ENCODE peak calls at places on chromosomes 7 and 10, in ten cellular contexts. Y is adrenal gland, S is IMR-90, I is esophagus muscularis mucosa, E is ovary, K is NB4, A is uterus, V is upper lobe of left lung, R is breast epithelium, P is stomach. H is an unnamed sample.

GRCh38 chr10:7484456-7485266 is 73.8 kb upstream of the SFMBT2 start:
- DNase-seq in E (no peak), K (peak), I (no peak), P (no peak), V (no peak), S (no peak), Y (no peak), R (no peak), A (no peak), H (no peak)

GRCh38 chr7:25735674-25736242 is 416.2 kb upstream of the NFE2L3 start:
- DNase-seq in S (no peak), A (no peak), P (no peak), R (no peak), K (no peak), Y (no peak), V (no peak), E (no peak), I (no peak), H (no peak)

GRCh38 chr7:140016540-140016939 is 46.2 kb downstream of the PARP12 start:
- DNase-seq in V (no peak), P (no peak), R (no peak), E (no peak), A (no peak), Y (no peak), K (no peak), S (no peak), I (no peak), H (no peak)

GRCh38 chr7:100680589-100681271 is 7.2 kb downstream of the GNB2 start:
- DNase-seq in S (no peak), R (no peak), Y (peak), V (peak), K (peak), P (no peak), I (no peak), A (no peak), E (peak), H (peak)

GRCh38 chr7:75721426-75721825 is 17.3 kb downstream of the HIP1 start:
- DNase-seq in R (no peak), V (no peak), K (no peak), P (no peak), E (no peak), Y (no peak), A (no peak), S (no peak), I (no peak), H (no peak)

GRCh38 chr10:17214991-17215781 is 12.9 kb upstream of the VIM start:
- DNase-seq in I (no peak), R (no peak), P (no peak), A (no peak), V (no peak), Y (no peak), K (peak), E (no peak), S (peak), H (no peak)

GRCh38 chr7:26944486-26944885 is 80.1 kb upstream of the SKAP2 start:
- DNase-seq in Y (no peak), R (no peak), A (no peak), E (no peak), P (no peak), I (no peak), V (no peak), S (no peak), K (no peak), H (no peak)

GRCh38 chr10:78185693-78186055 is 152.0 kb downstream of the RPS24 start:
- DNase-seq in K (no peak), V (no peak), R (no peak), I (no peak), A (no peak), Y (peak), S (no peak), E (no peak), P (no peak), H (no peak)

GRCh38 chr7:87456247-87456646 is 19.2 kb downstream of the ABCB4 start:
- DNase-seq in A (no peak), R (no peak), K (no peak), V (no peak), I (no peak), E (no peak), Y (no peak), P (no peak), S (no peak), H (no peak)

GRCh38 chr10:72340510-72340895 is 14.2 kb downstream of the DNAJB12 start:
- DNase-seq in R (no peak), I (no peak), P (peak), Y (peak), A (peak), S (no peak), V (peak), E (peak), K (peak), H (peak)

GRCh38 chr7:69205576-69205975 is 392.7 kb upstream of the AUTS2 start:
- DNase-seq in P (no peak), K (no peak), S (no peak), A (no peak), R (no peak), V (no peak), E (no peak), I (no peak), Y (no peak), H (no peak)

GRCh38 chr7:130180571-130180971 is 24.6 kb downstream of the TMEM209 start:
- DNase-seq in A (no peak), E (no peak), I (no peak), R (no peak), K (no peak), S (peak), Y (no peak), V (no peak), P (no peak), H (no peak)

GRCh38 chr7:26143298-26144044 is 8.5 kb upstream of the NFE2L3 start:
- DNase-seq in A (no peak), P (no peak), V (no peak), Y (no peak), S (peak), R (no peak), I (no peak), E (no peak), K (no peak), H (no peak)

GRCh38 chr10:76456190-76456589 is 1024.8 kb downstream of the LRMDA start:
- DNase-seq in I (no peak), E (no peak), P (no peak), S (no peak), K (no peak), A (peak), V (no peak), Y (no peak), R (no peak), H (no peak)

GRCh38 chr7:137937202-137937560 is 64.7 kb downstream of the CREB3L2 start:
- DNase-seq in V (no peak), A (no peak), Y (no peak), I (no peak), P (no peak), R (no peak), E (no peak), K (no peak), S (peak), H (no peak)

GRCh38 chr7:132966731-132967130 is 115.2 kb downstream of the CHCHD3 start:
- DNase-seq in K (no peak), E (no peak), S (peak), A (no peak), R (no peak), P (no peak), V (no peak), I (no peak), Y (no peak), H (no peak)

GRCh38 chr7:85851571-85852193 is 664.8 kb upstream of the SEMA3D start:
- DNase-seq in S (peak), Y (no peak), P (no peak), I (no peak), K (peak), E (no peak), V (no peak), A (no peak), R (no peak), H (no peak)

GRCh38 chr7:31488562-31489203 is 25.2 kb upstream of the ITPRID1 start:
- DNase-seq in V (peak), R (no peak), Y (peak), K (peak), S (no peak), A (no peak), P (peak), E (no peak), I (no peak), H (no peak)

GRCh38 chr10:48533951-48534720 is 70.7 kb downstream of the ARHGAP22 start:
- DNase-seq in Y (peak), I (no peak), S (no peak), A (no peak), K (no peak), P (peak), E (no peak), R (no peak), V (no peak), H (peak)

GRCh38 chr7:85464042-85464651 is 277.3 kb upstream of the SEMA3D start:
- DNase-seq in A (no peak), I (no peak), V (no peak), P (no peak), R (no peak), E (no peak), K (no peak), S (no peak), Y (no peak), H (no peak)

GRCh38 chr7:144513332-144513731 is 109.8 kb upstream of the NOBOX start:
- DNase-seq in A (no peak), E (no peak), R (no peak), K (peak), I (no peak), Y (peak), V (no peak), S (no peak), P (no peak), H (no peak)

GRCh38 chr7:43248961-43249807 is 136.7 kb downstream of the HECW1 start:
- DNase-seq in E (peak), K (no peak), A (peak), V (peak), S (peak), R (no peak), Y (no peak), I (peak), P (peak), H (no peak)

GRCh38 chr10:17161788-17162187 is 32.2 kb upstream of the CUBN start:
- DNase-seq in I (no peak), Y (no peak), K (peak), E (no peak), A (no peak), P (no peak), R (no peak), S (no peak), V (no peak), H (no peak)

GRCh38 chr10:33180390-33180789 is 154.1 kb downstream of the NRP1 start:
- DNase-seq in S (peak), A (no peak), R (no peak), V (no peak), Y (no peak), E (no peak), I (no peak), K (no peak), P (no peak), H (no peak)

GRCh38 chr7:7216279-7216678 is 33.9 kb downstream of the C1GALT1 start:
- DNase-seq in K (no peak), E (no peak), A (no peak), S (no peak), V (no peak), I (no peak), R (no peak), P (no peak), Y (no peak), H (no peak)

GRCh38 chr7:117384693-117385092 is 42.6 kb downstream of the ASZ1 start:
- DNase-seq in Y (no peak), P (no peak), K (no peak), A (no peak), R (no peak), S (no peak), E (no peak), V (no peak), I (no peak), H (no peak)

GRCh38 chr10:36602374-36602773 is 523.0 kb upstream of the ANKRD30A start:
- DNase-seq in S (peak), E (no peak), V (no peak), R (no peak), P (no peak), Y (no peak), K (no peak), I (no peak), A (no peak), H (no peak)

GRCh38 chr7:69803699-69804516 is 205.6 kb downstream of the AUTS2 start:
- DNase-seq in Y (no peak), I (no peak), A (no peak), P (no peak), R (no peak), E (no peak), S (no peak), K (no peak), V (no peak), H (no peak)

GRCh38 chr10:86288695-86289576 is 77.7 kb downstream of the GRID1 start:
- DNase-seq in V (no peak), E (peak), R (peak), I (no peak), A (no peak), P (peak), K (no peak), S (no peak), Y (peak), H (no peak)

GRCh38 chr7:55366461-55367138 is 1.5 kb downstream of the LANCL2 start:
- DNase-seq in S (no peak), I (no peak), V (no peak), P (no peak), E (no peak), K (peak), R (no peak), A (no peak), Y (no peak), H (no peak)

GRCh38 chr7:142391191-142391992 is 133.5 kb upstream of the PRSS58 start:
- DNase-seq in I (no peak), E (no peak), K (peak), S (peak), Y (no peak), P (no peak), R (no peak), V (peak), A (no peak), H (no peak)

GRCh38 chr10:34437897-34438296 is 377.2 kb downstream of the PARD3 start:
- DNase-seq in E (no peak), K (no peak), A (no peak), I (no peak), V (no peak), Y (no peak), S (no peak), P (no peak), R (no peak), H (no peak)

GRCh38 chr7:95596183-95597135 is at the start of gene PDK4:
- DNase-seq in Y (peak), V (peak), I (peak), A (peak), E (peak), P (peak), R (peak), S (peak), K (no peak), H (peak)

GRCh38 chr10:12062754-12063482 is 5.8 kb upstream of the DHTKD1 start:
- DNase-seq in Y (no peak), K (no peak), R (no peak), I (no peak), P (no peak), S (no peak), A (no peak), E (no peak), V (no peak), H (no peak)

GRCh38 chr7:51458693-51459092 is 142.1 kb upstream of the COBL start:
- DNase-seq in K (no peak), I (peak), P (no peak), Y (no peak), E (no peak), V (no peak), A (no peak), R (no peak), S (no peak), H (no peak)

GRCh38 chr10:98267069-98267893 is 713 bp downstream of the LOXL4 start:
- DNase-seq in Y (no peak), R (no peak), I (no peak), P (no peak), E (no peak), K (peak), V (no peak), S (no peak), A (no peak), H (no peak)
- H3K4me3 ChIP-seq in Y (peak), R (peak), I (peak), P (peak), E (peak), K (peak), V (peak), S (peak), A (peak), H (peak)

DNA sequence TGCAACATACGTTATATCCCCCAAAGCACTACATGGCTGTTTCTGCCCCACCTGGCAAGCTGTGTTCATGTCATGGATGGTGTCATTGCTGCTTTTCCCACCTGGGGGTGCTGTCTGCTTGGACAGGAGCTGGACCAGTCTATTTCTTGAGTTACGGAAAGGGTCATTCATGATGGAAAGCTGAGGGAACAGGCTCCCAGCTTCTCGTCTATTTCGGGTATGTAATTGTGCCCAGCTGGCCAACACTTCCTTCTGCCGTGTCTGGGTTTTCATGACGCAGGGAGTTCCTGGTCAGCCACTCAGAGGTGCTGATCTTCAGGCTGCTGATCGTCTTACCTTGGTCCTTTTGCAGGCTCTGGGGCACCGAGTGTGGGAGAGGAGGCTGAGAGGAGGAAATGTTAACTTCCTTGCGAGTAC is 8.6 kb downstream of the BTBD16 start:
- DNase-seq in S (peak), Y (peak), E (no peak), P (peak), I (no peak), R (no peak), V (no peak), K (peak), A (no peak), H (no peak)
- TF ChIP-seq CTCF in S (peak), Y (peak), E (no peak), P (no peak), I (peak), R (no peak), V (peak), K (peak), A (peak), H (no peak)

DNA sequence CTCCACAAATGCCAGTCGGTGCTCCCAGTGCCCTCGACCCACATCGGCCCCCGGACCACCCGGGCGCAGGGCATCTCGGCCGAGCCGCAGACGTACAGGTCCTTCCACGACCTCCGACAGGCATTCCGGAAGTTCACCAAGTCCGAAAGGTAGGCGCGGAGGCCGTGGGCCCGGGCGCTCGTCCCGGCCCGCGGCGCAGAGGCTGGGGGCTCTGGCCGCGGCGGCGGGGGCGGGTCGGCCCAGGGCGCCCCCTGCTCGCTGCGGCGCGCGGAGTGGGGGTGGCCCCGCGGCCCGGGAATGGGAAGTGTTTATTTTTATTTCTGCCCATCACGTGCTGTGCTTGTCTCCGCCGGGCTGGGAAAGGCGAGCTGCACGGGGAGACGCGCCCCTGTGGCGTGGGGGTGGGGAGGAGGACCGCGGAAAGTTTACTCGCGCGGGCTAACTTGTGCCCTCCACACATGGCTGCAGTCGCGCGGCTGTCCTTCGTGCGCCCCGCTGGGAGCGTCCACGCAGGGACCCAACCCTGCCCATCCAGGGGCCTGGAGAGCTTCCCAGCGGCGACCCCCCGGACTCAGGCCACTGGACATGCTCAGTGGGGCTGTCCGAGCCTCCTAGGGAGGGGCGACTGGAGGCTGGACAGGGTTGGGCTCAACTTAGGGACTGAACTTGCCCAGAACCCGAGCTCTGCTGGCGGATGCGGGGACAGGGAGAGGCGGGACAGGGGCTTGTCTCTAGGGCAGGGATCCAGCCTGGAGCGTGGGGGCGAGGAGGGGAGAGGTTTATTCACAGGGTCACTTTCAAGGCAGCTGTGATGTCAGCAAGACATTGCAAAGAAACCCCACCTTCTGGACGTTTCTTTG is 82.6 kb upstream of the PRKG1 start:
- DNase-seq in E (peak), Y (no peak), A (peak), P (no peak), I (no peak), V (peak), S (peak), R (peak), K (no peak), H (no peak)
- TF ChIP-seq POLR2A in E (no peak), Y (no peak), A (no peak), P (no peak), I (no peak), V (no peak), S (peak), R (no peak), K (no peak), H (no peak)

GRCh38 chr7:38163671-38164070 is 14.4 kb upstream of the STARD3NL start:
- DNase-seq in S (no peak), R (no peak), A (no peak), V (no peak), K (no peak), Y (no peak), E (no peak), I (no peak), P (no peak), H (no peak)

GRCh38 chr7:38160003-38160571 is 18.0 kb upstream of the STARD3NL start:
- DNase-seq in V (no peak), I (no peak), A (no peak), Y (no peak), E (no peak), S (no peak), R (no peak), P (no peak), K (no peak), H (no peak)

GRCh38 chr7:38162036-38162435 is 16.0 kb upstream of the STARD3NL start:
- DNase-seq in A (no peak), P (no peak), Y (no peak), K (no peak), I (no peak), S (no peak), E (no peak), V (no peak), R (no peak), H (no peak)
- H3K4me3 ChIP-seq in A (no peak), P (no peak), Y (no peak), K (no peak), I (no peak), S (no peak), E (no peak), V (no peak), R (no peak), H (no peak)

DNA sequence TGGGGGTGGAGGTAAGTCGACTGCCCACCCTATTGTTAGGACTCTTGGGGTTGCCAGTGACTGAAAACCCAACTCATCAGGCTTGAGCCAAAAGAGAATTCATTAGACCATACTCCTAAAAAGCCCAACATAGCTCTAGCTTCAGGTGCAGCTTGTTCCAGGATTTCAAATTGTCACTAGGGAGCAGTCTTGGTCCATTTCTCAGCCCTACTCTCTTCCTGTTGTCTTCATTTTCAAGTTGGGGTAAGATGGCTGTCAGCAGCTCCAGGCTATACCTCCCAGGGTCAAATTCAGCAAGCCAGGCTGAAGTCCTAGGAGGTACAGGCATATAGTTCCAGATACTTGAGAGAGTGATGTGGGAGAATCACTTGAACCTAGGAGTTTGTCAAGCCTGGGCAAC is 14.9 kb upstream of the COL13A1 start:
- DNase-seq in A (no peak), P (no peak), S (peak), R (no peak), K (peak), Y (no peak), E (no peak), I (no peak), V (no peak), H (no peak)
- TF ChIP-seq CTCF in A (no peak), P (no peak), S (peak), R (no peak), K (peak), Y (peak), E (no peak), I (peak), V (no peak), H (no peak)